ENCODE peak calls at places on chromosomes 7 and 10, in ten cellular contexts. Q is heart right ventricle, G is fibroblast of lung, N is heart left ventricle, J is A673, X is prostate gland, V is WTC11, Z is A549, U is HFFc6, W is fibroblast of villous mesenchyme. A is an unnamed sample.

GRCh38 chr7:68245688-68246087 is 1249.1 kb downstream of the TYW1 start:
- DNase-seq in V (no peak), Z (no peak), U (no peak), X (no peak), N (no peak), J (no peak), G (peak), W (no peak), Q (no peak), A (no peak)

GRCh38 chr7:138081868-138082267 is 5.6 kb downstream of the AKR1D1 start:
- DNase-seq in Q (no peak), X (no peak), N (no peak), G (no peak), U (no peak), J (no peak), V (no peak), W (no peak), Z (no peak), A (no peak)

GRCh38 chr10:34723746-34724145 is 91.3 kb downstream of the PARD3 start:
- DNase-seq in U (peak), J (peak), X (peak), Z (no peak), Q (no peak), N (peak), W (peak), G (peak), V (no peak), A (peak)

GRCh38 chr10:48608279-48608681 is 3.4 kb upstream of the ARHGAP22 start:
- DNase-seq in Q (no peak), N (no peak), V (peak), X (no peak), G (no peak), W (no peak), Z (peak), J (peak), U (no peak), A (peak)

GRCh38 chr7:39825391-39825790 is 124.7 kb upstream of the CDK13 start:
- DNase-seq in Z (no peak), V (no peak), G (no peak), N (no peak), W (no peak), J (no peak), U (no peak), Q (no peak), X (no peak), A (no peak)

GRCh38 chr7:151700621-151701185 is 176.2 kb downstream of the PRKAG2 start:
- DNase-seq in X (no peak), Q (no peak), U (peak), W (no peak), V (no peak), J (no peak), Z (no peak), G (peak), N (no peak), A (no peak)

GRCh38 chr10:115662424-115662823 is 569.3 kb downstream of the ATRNL1 start:
- DNase-seq in X (no peak), N (no peak), Q (no peak), Z (no peak), G (no peak), W (no peak), U (no peak), V (no peak), J (no peak), A (no peak)

GRCh38 chr10:70950062-70950461 is 61.7 kb upstream of the PCBD1 start:
- DNase-seq in N (no peak), Z (no peak), G (no peak), X (no peak), U (no peak), V (no peak), W (no peak), Q (no peak), J (no peak), A (no peak)

GRCh38 chr7:27869060-27869459 is 129.1 kb downstream of the TAX1BP1 start:
- DNase-seq in G (no peak), N (no peak), Z (no peak), V (no peak), U (no peak), X (no peak), W (no peak), J (no peak), Q (no peak), A (no peak)

GRCh38 chr10:84846646-84847045 is 518.3 kb downstream of the CCSER2 start:
- DNase-seq in Z (no peak), N (no peak), J (no peak), W (no peak), G (no peak), X (no peak), Q (no peak), V (no peak), U (no peak), A (no peak)

GRCh38 chr7:155388561-155388960 is 69.4 kb upstream of the EN2 start:
- DNase-seq in U (no peak), V (no peak), G (no peak), Z (no peak), Q (no peak), X (no peak), J (no peak), N (no peak), W (no peak), A (no peak)

GRCh38 chr10:36612436-36612835 is 513.0 kb upstream of the ANKRD30A start:
- DNase-seq in N (no peak), X (no peak), U (no peak), G (no peak), V (peak), J (no peak), Z (no peak), W (no peak), Q (no peak), A (no peak)

GRCh38 chr7:29224726-29225125 is 30.2 kb downstream of the CHN2 start:
- DNase-seq in W (no peak), V (no peak), U (no peak), X (no peak), G (peak), N (no peak), J (no peak), Z (no peak), Q (no peak), A (no peak)

GRCh38 chr7:42493436-42494198 is 256.6 kb upstream of the GLI3 start:
- DNase-seq in J (peak), X (peak), N (peak), V (peak), U (peak), Z (no peak), W (peak), Q (peak), G (peak), A (no peak)

GRCh38 chr7:5284304-5285281 is 1.9 kb downstream of the SLC29A4 start:
- DNase-seq in U (no peak), N (no peak), G (no peak), V (peak), Z (peak), J (peak), Q (peak), X (no peak), W (peak), A (peak)

GRCh38 chr7:97017197-97018125 is 7.2 kb downstream of the DLX5 start:
- DNase-seq in U (no peak), V (no peak), W (no peak), Q (no peak), G (no peak), J (peak), X (no peak), N (no peak), Z (no peak), A (no peak)

GRCh38 chr10:77713506-77714280 is 76.1 kb upstream of the KCNMA1 start:
- DNase-seq in W (no peak), V (no peak), G (peak), J (peak), Q (no peak), U (no peak), Z (no peak), N (no peak), X (no peak), A (no peak)

GRCh38 chr7:158245724-158246041 is 341.9 kb downstream of the PTPRN2 start:
- DNase-seq in N (no peak), G (no peak), J (no peak), Q (no peak), U (no peak), Z (no peak), X (no peak), W (no peak), V (no peak), A (no peak)

GRCh38 chr7:48617508-48617907 is 306.8 kb upstream of the CDC14C start:
- DNase-seq in Z (no peak), V (no peak), U (no peak), Q (no peak), N (no peak), J (no peak), X (no peak), W (no peak), G (no peak), A (no peak)

GRCh38 chr10:76901701-76902100 is 735.9 kb downstream of the KCNMA1 start:
- DNase-seq in W (no peak), G (no peak), Q (no peak), V (no peak), X (no peak), N (no peak), J (no peak), Z (no peak), U (no peak), A (no peak)

GRCh38 chr7:8442814-8443304 is 9.4 kb downstream of the NXPH1 start:
- DNase-seq in W (peak), N (peak), J (peak), Z (no peak), U (no peak), V (peak), X (no peak), G (peak), Q (peak), A (peak)

GRCh38 chr10:75922435-75922834 is 491.0 kb downstream of the LRMDA start:
- DNase-seq in J (no peak), W (no peak), N (no peak), Q (no peak), U (no peak), G (peak), V (no peak), Z (no peak), X (no peak), A (no peak)

GRCh38 chr7:69994907-69995542 is 396.8 kb downstream of the AUTS2 start:
- DNase-seq in X (peak), J (no peak), Z (no peak), V (no peak), W (no peak), N (no peak), G (no peak), Q (no peak), U (no peak), A (no peak)

GRCh38 chr10:124649209-124649608 is 95.0 kb downstream of the FAM53B start:
- DNase-seq in X (no peak), J (no peak), V (no peak), G (no peak), W (peak), U (no peak), Q (peak), Z (no peak), N (no peak), A (no peak)

GRCh38 chr10:3067045-3067858 is at the start of gene PFKP:
- DNase-seq in Q (peak), J (peak), N (peak), V (peak), U (no peak), Z (no peak), G (peak), X (peak), W (no peak), A (peak)

GRCh38 chr7:34991938-34992840 is 45.1 kb downstream of the DPY19L1 start:
- DNase-seq in V (no peak), Q (no peak), N (no peak), Z (no peak), W (peak), J (peak), X (no peak), G (peak), U (peak), A (peak)

GRCh38 chr7:144670251-144670650 is 165.6 kb downstream of the TPK1 start:
- DNase-seq in G (no peak), J (peak), W (no peak), Q (no peak), U (no peak), Z (no peak), V (no peak), N (no peak), X (no peak), A (no peak)

GRCh38 chr10:128417776-128418175 is 291.6 kb upstream of the MKI67 start:
- DNase-seq in J (no peak), W (no peak), U (no peak), X (no peak), Q (no peak), V (no peak), N (no peak), G (no peak), Z (no peak), A (no peak)

GRCh38 chr7:98212532-98213041 is 1.3 kb downstream of the BHLHA15 start:
- DNase-seq in Q (no peak), G (no peak), N (no peak), W (no peak), U (no peak), X (no peak), J (no peak), Z (no peak), V (peak), A (peak)

GRCh38 chr10:15744217-15744865 is 24.6 kb upstream of the ITGA8 start:
- DNase-seq in X (no peak), W (peak), G (peak), Q (no peak), V (peak), Z (peak), J (peak), U (peak), N (peak), A (peak)

GRCh38 chr7:153193144-153193595 is 433.6 kb downstream of the ACTR3B start:
- DNase-seq in J (peak), N (no peak), W (no peak), V (peak), X (no peak), G (no peak), U (no peak), Z (peak), Q (peak), A (peak)

GRCh38 chr10:5924889-5925288 is 34.8 kb downstream of the FBH1 start:
- DNase-seq in V (no peak), U (no peak), Z (no peak), X (no peak), Q (no peak), G (no peak), N (no peak), W (no peak), J (no peak), A (no peak)

GRCh38 chr10:119442758-119443060 is 99.8 kb downstream of the RGS10 start:
- DNase-seq in V (no peak), U (no peak), X (no peak), Z (no peak), N (no peak), W (no peak), J (no peak), G (no peak), Q (no peak), A (no peak)

GRCh38 chr10:88693392-88694020 is 12.5 kb upstream of the LIPK start:
- DNase-seq in U (no peak), W (no peak), X (no peak), G (peak), Q (no peak), N (no peak), Z (no peak), J (peak), V (no peak), A (no peak)
- TF ChIP-seq CTCF in U (peak), W (peak), X (peak), G (peak), Q (no peak), N (no peak), Z (peak), J (peak), V (no peak), A (no peak)

GRCh38 chr7:134458341-134458805 is 527 bp downstream of the AKR1B1 start:
- DNase-seq in Q (peak), J (peak), N (peak), G (peak), V (peak), U (peak), X (peak), Z (peak), W (peak), A (peak)

GRCh38 chr7:134460000-134460399 is 1.1 kb upstream of the AKR1B1 start:
- DNase-seq in N (no peak), X (no peak), Q (no peak), Z (peak), J (no peak), G (no peak), V (no peak), W (peak), U (no peak), A (no peak)

GRCh38 chr7:134461921-134462320 is 3.0 kb upstream of the AKR1B1 start:
- DNase-seq in W (no peak), X (no peak), G (no peak), Z (no peak), J (no peak), U (no peak), N (no peak), V (no peak), Q (no peak), A (no peak)

GRCh38 chr7:134457166-134457565 is 1.7 kb downstream of the AKR1B1 start:
- DNase-seq in Z (no peak), Q (no peak), V (no peak), W (peak), J (no peak), U (no peak), G (no peak), X (no peak), N (no peak), A (no peak)

DNA sequence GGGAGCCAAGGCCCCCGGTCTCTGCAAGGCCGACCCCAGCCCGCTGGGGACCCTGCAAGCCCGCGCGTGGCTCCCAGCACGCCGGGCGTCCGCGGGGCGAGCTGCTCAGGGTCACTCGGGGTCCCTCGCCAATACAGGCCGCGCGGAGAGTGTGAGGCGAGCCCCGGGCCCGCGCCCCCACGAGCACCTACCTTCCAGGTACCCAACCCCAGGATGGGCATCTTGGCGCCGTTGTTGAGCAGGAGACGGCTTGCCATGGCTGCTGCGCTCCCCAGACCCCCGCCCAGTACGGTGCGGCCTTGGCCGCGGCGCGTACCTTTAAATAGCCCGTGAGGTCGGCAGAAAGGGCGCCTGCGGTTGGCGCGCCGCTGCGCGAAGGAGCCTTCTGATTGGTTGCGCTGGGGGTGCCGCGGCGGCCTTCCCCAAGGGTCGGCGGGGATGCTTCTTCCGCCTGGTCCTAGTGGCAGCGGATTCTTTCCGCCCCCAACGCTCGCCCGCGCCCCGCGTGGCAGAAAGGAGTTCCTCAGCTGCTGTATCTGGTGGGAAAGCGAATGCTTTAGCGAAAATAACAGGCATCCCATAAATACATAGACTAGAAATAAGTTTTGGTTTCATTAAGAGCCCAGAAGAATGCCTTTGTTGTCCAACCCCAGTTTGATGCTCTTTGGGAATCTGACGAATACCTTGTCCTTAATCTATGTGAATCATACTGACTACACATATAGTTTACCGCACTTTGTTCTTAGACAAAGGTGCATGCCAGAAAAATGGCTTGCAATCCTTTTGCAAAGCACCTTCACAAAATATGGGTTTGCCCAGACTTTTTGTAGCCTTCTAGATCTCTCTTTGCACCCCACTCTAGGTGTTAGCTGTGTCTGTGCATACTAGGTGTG is at the start of gene AKR1B1:
- DNase-seq in G (peak), Q (peak), J (peak), X (peak), Z (peak), U (peak), N (peak), W (peak), V (peak), A (peak)
- TF ChIP-seq CTCF in G (peak), Q (peak), J (peak), X (peak), Z (peak), U (peak), N (peak), W (peak), V (no peak), A (peak)

DNA sequence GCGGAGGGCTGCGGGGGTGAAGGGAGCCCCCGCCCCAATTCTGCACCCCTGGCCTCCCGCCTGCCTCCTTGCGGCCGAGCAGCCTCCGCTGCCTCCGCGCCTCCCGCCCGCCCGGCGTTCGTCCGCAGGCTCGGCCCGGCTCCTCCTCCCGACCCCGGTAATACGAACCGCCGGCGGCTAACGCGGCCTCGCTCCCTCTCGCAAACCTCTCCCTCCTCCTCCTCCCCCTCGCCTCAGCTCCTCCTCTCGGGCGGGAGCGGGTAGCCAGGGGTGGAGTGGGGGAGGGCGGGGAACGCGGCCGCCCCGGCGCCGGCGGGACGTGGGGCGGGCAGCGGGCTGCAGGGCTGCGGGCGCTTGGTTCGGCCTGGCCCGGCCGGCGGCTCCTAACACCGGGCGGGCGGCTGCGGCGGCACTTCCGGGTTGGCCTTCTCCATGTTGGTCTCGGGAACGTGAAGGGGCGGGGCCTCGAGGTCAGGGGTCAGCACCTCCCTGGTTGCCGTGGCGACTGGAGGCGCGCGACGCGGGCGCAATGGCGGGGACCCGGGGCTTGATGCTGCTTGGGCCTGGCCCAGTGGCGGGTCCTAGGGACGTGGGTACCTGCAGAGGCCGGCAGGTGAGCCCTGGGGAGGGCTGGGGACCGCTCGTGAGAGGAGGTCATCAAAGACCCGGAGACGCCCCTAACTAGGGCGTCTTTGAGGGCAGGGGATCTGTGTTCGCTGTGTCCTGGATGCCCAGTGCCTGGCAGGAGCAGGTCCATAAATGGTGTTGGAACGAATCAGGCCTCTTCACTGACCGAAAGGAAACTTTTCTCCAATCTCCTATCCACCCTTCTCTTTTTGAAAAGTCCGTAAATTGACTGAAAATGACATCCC is at the start of gene RAB11FIP2:
- DNase-seq in X (peak), Z (peak), U (peak), N (peak), Q (peak), V (peak), W (peak), G (peak), J (peak), A (peak)
- TF ChIP-seq CTCF in X (no peak), Z (no peak), U (peak), N (no peak), Q (no peak), V (no peak), W (peak), G (peak), J (peak), A (no peak)

DNA sequence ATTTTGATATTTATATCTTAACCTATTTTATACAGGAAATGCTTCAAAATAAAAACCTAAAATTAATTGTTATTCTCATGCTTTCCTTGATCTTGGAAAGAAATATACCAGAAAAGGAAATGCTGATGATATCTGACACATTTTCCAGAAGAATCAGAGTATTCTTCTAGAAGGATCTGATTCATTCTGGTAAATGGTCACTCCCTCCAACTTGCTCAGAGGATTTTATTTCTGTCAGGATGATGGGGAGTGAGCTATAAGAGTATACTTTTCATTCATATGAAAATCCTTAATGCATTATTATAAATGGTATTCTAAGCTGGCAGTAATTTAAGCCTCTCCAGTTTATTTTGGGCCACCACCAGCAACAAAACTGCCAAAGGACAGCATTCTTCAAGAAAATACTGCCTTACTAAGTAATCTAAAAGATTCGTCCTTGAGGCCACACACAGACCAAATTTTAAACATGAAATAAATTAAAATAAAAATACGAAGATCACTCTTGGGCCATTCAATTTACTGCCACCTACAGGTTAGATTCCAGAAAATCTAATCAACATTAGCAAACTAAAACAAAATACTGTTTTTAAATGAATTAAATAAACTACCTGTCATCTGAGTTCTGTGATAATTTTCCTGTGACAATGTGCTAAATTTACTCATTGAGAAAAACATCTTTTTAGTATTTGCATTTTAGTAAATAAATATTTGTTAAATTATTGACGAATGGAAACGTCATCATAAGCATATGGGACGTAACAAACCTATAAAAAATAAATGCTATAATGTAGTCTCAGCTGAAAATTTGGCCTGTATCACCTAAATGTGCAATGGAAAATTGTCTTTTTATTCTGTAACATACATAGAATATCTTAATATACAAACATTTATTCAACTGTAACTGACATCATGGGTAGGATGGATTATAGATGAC is 71.9 kb downstream of the ITGB8 start:
- DNase-seq in N (no peak), Q (no peak), Z (no peak), J (no peak), X (no peak), W (no peak), U (no peak), G (peak), V (no peak), A (no peak)
- TF ChIP-seq CTCF in N (no peak), Q (peak), Z (peak), J (peak), X (peak), W (peak), U (peak), G (peak), V (no peak), A (no peak)

A was measured in GM20000.